ENCODE peak calls at places on chromosomes 5 and 9, in six cellular contexts. N is H9, S is H1, O is mesendoderm, E is IMR-90, C is trophoblast cell. H is an unnamed sample.

GRCh38 chr9:91197232-91198181 is 164.2 kb downstream of the AUH start:
- DNase-seq in N (no peak), S (no peak), O (peak; percentile 37), E (peak; percentile 98), C (peak; percentile 94), H (no peak)

GRCh38 chr5:2049876-2050275 is 167.2 kb upstream of the IRX4 start:
- DNase-seq in N (no peak), S (no peak), O (no peak), E (no peak), C (no peak), H (no peak)

GRCh38 chr5:39411051-39411450 is 13.7 kb downstream of the DAB2 start:
- DNase-seq in N (no peak), S (no peak), O (no peak), E (peak; percentile 84), C (no peak), H (no peak)

GRCh38 chr5:1182633-1183423 is 18.6 kb upstream of the SLC6A19 start:
- DNase-seq in N (no peak), S (no peak), O (no peak), E (no peak), C (no peak), H (no peak)

GRCh38 chr5:133870661-133871060 is 97.8 kb downstream of the C5orf15 start:
- DNase-seq in N (no peak), S (no peak), O (peak; percentile 41), E (peak; percentile 58), C (no peak), H (no peak)

GRCh38 chr5:7827602-7828001 is 23.3 kb downstream of the CFAP90 start:
- DNase-seq in N (no peak), S (no peak), O (no peak), E (no peak), C (no peak), H (no peak)

GRCh38 chr9:112878752-112879151 is 11.9 kb downstream of the SLC46A2 start:
- DNase-seq in N (no peak), S (no peak), O (no peak), E (no peak), C (no peak), H (no peak)

GRCh38 chr5:72166070-72166979 is 59.0 kb downstream of the MAP1B start:
- DNase-seq in N (peak; percentile 49), S (no peak), O (peak; percentile 84), E (peak; percentile 51), C (no peak), H (no peak)

GRCh38 chr5:4945296-4945695 is 194.8 kb upstream of the ADAMTS16 start:
- DNase-seq in N (no peak), S (no peak), O (no peak), E (no peak), C (no peak), H (no peak)

GRCh38 chr5:123125953-123126352 is 36.9 kb downstream of the PRDM6 start:
- DNase-seq in N (no peak), S (no peak), O (no peak), E (peak; percentile 77), C (no peak), H (no peak)

GRCh38 chr5:39076757-39077475 is 2.7 kb upstream of the RICTOR start:
- DNase-seq in N (no peak), S (no peak), O (no peak), E (peak; percentile 56), C (no peak), H (no peak)

GRCh38 chr5:100706796-100707195 is 171.6 kb downstream of the FAM174A start:
- DNase-seq in N (no peak), S (no peak), O (peak; percentile 44), E (no peak), C (no peak), H (no peak)

GRCh38 chr9:133104718-133105460 is 16.2 kb downstream of the RALGDS start:
- DNase-seq in N (no peak), S (no peak), O (no peak), E (no peak), C (no peak), H (no peak)

GRCh38 chr5:177364159-177364962 is 6.6 kb downstream of the RGS14 start:
- DNase-seq in N (no peak), S (no peak), O (no peak), E (no peak), C (no peak), H (no peak)

GRCh38 chr5:137143244-137143605 is 355.9 kb downstream of the SPOCK1 start:
- DNase-seq in N (no peak), S (no peak), O (no peak), E (no peak), C (no peak), H (no peak)

GRCh38 chr5:24163091-24163490 is 481.7 kb downstream of the CDH10 start:
- DNase-seq in N (no peak), S (no peak), O (no peak), E (no peak), C (peak; percentile 54), H (no peak)

GRCh38 chr9:115764649-115765048 is 388.9 kb upstream of the PAPPA start:
- DNase-seq in N (no peak), S (no peak), O (no peak), E (no peak), C (no peak), H (no peak)

DNA sequence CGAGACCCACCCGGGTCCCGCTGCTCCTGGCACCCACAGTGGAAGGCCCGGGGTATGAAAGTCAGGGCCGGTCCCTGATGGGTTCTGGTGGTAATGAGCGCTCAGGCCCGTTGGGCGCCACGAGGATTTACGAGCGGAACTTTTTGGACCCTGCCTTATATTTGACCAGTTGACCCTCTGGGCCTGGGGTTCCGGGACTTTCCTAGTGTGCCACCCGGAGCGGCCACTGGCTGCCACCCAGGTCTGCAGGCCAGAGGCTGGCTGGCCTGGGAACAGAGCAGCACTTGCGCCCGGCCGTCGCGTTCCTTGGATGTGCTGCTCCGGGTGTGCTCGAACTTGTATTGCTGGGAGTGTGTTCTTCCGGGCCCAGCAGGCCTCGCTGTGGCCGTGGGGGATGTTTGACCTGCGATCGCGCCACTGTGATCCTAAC is 1.0 kb downstream of the F2RL1 start:
- DNase-seq in N (no peak), S (no peak), O (peak; percentile 46), E (no peak), C (no peak), H (no peak)
- H2AK5ac ChIP-seq in N (no peak overlapping the region), S (no peak overlapping the region), O (no peak overlapping the region), E (peak overlapping the region; percentile 48), C (no peak overlapping the region), H (no peak overlapping the region)

GRCh38 chr9:136849960-136850865 is 1.0 kb downstream of the PHPT1 start:
- DNase-seq in N (no peak), S (no peak), O (no peak), E (no peak), C (no peak), H (peak; percentile 46)

GRCh38 chr9:136850866-136851775 is 1.0 kb upstream of the MAMDC4 start:
- DNase-seq in N (no peak), S (no peak), O (no peak), E (no peak), C (no peak), H (no peak)

GRCh38 chr9:136847827-136848392 is 1.3 kb upstream of the PHPT1 start:
- DNase-seq in N (peak; percentile 84), S (no peak), O (peak; percentile 91), E (peak; percentile 73), C (peak; percentile 86), H (peak; percentile 78)

GRCh38 chr9:136848393-136849037 is 694 bp upstream of the PHPT1 start:
- DNase-seq in N (no peak), S (no peak), O (peak; percentile 53), E (no peak), C (peak; percentile 30), H (peak; percentile 27)

GRCh38 chr9:136849038-136849959 is at the start of gene PHPT1:
- DNase-seq in N (peak; percentile 99), S (peak; percentile 98), O (peak; percentile 99), E (peak; percentile 99), C (peak; percentile 99), H (peak; percentile 98)
- H3K23ac ChIP-seq in N (no peak within 1 kb of the TSS), S (no peak within 1 kb of the TSS), O (peak within 1 kb of the TSS; percentile 97), E (peak within 1 kb of the TSS; percentile 100), C (no peak within 1 kb of the TSS), H (peak within 1 kb of the TSS; percentile 99)

GRCh38 chr9:93967020-93967803 is 12.1 kb upstream of the BARX1 start:
- DNase-seq in N (no peak), S (no peak), O (no peak), E (no peak), C (no peak), H (no peak)
- H2AK5ac ChIP-seq in N (no peak overlapping the region), S (no peak overlapping the region), O (no peak overlapping the region), E (no peak overlapping the region), C (no peak overlapping the region), H (no peak overlapping the region)

GRCh38 chr9:136790640-136791465 is at the start of gene TMEM141:
- DNase-seq in N (peak; percentile 100), S (peak; percentile 99), O (peak; percentile 99), E (peak; percentile 99), C (peak; percentile 100), H (peak; percentile 100)
- H3K23ac ChIP-seq in N (no peak within 1 kb of the TSS), S (no peak within 1 kb of the TSS), O (no peak within 1 kb of the TSS), E (peak within 1 kb of the TSS; percentile 85), C (no peak within 1 kb of the TSS), H (peak within 1 kb of the TSS; percentile 87)

GRCh38 chr5:59770953-59771352 is 122.6 kb downstream of the PDE4D start:
- DNase-seq in N (no peak), S (no peak), O (no peak), E (no peak), C (no peak), H (no peak)
- H2AK5ac ChIP-seq in N (no peak overlapping the region), S (no peak overlapping the region), O (no peak overlapping the region), E (no peak overlapping the region), C (no peak overlapping the region), H (no peak overlapping the region)